ENCODE peak calls at places on chromosomes 16 and 17, in eight cellular contexts. K is colonic mucosa, H is OCI-LY7, M is fibroblast of lung, B is NB4, C is H9, G is A549, R is HCT116. T is an unnamed sample.

GRCh38 chr16:54957403-54957802 is 26.7 kb downstream of the IRX5 start:
- DNase-seq in K (peak; percentile 41), H (peak; percentile 70), M (no peak), B (peak; percentile 80), C (peak; percentile 42), G (peak; percentile 47), R (peak; percentile 39), T (no peak)

GRCh38 chr16:3038256-3038655 is 1.5 kb upstream of the BICDL2 start:
- DNase-seq in K (peak; percentile 86), H (no peak), M (no peak), B (no peak), C (peak; percentile 73), G (no peak), R (no peak), T (no peak)

GRCh38 chr17:47935961-47936360 is 5.4 kb upstream of the PNPO start:
- DNase-seq in K (no peak), H (no peak), M (peak; percentile 53), B (no peak), C (no peak), G (peak; percentile 81), R (peak; percentile 92), T (no peak)

GRCh38 chr16:78425957-78426590 is 326.6 kb downstream of the WWOX start:
- DNase-seq in K (no peak), H (no peak), M (no peak), B (no peak), C (no peak), G (no peak), R (no peak), T (no peak)

GRCh38 chr16:67396159-67396774 is 3.0 kb upstream of the TPPP3 start:
- DNase-seq in K (peak; percentile 96), H (no peak), M (peak; percentile 79), B (peak; percentile 45), C (peak; percentile 95), G (peak; percentile 84), R (peak; percentile 71), T (no peak)

GRCh38 chr16:67547423-67548264 is 14.7 kb upstream of the CTCF start:
- DNase-seq in K (peak; percentile 48), H (peak; percentile 99), M (no peak), B (no peak), C (no peak), G (no peak), R (no peak), T (no peak)

GRCh38 chr16:48434653-48435318 is 49.6 kb upstream of the SIAH1 start:
- DNase-seq in K (no peak), H (peak; percentile 53), M (peak; percentile 86), B (peak; percentile 54), C (no peak), G (peak; percentile 80), R (no peak), T (no peak)

GRCh38 chr16:79658301-79659001 is 57.9 kb upstream of the MAF start:
- DNase-seq in K (no peak), H (no peak), M (peak; percentile 91), B (peak; percentile 43), C (no peak), G (peak; percentile 46), R (no peak), T (no peak)

GRCh38 chr16:12480916-12481315 is 322.8 kb downstream of the CPPED1 start:
- DNase-seq in K (no peak), H (no peak), M (no peak), B (no peak), C (no peak), G (no peak), R (no peak), T (no peak)

GRCh38 chr16:22623351-22623781 is 112.7 kb downstream of the NPIPB5 start:
- DNase-seq in K (no peak), H (no peak), M (peak; percentile 48), B (no peak), C (no peak), G (no peak), R (no peak), T (no peak)

GRCh38 chr17:28717578-28718316 is at the start of gene RAB34:
- DNase-seq in K (peak; percentile 50), H (no peak), M (peak; percentile 92), B (no peak), C (peak; percentile 99), G (peak; percentile 90), R (no peak), T (no peak)

GRCh38 chr17:28718990-28719433 is 773 bp upstream of the RPL23A start:
- DNase-seq in K (no peak), H (no peak), M (no peak), B (no peak), C (no peak), G (no peak), R (no peak), T (no peak)

GRCh38 chr17:28718317-28718672 is 627 bp upstream of the RAB34 start:
- DNase-seq in K (no peak), H (no peak), M (no peak), B (no peak), C (no peak), G (no peak), R (no peak), T (no peak)

GRCh38 chr17:28722413-28723158 is 2.8 kb downstream of the RPL23A start:
- DNase-seq in K (no peak), H (no peak), M (no peak), B (no peak), C (no peak), G (no peak), R (no peak), T (no peak)

DNA sequence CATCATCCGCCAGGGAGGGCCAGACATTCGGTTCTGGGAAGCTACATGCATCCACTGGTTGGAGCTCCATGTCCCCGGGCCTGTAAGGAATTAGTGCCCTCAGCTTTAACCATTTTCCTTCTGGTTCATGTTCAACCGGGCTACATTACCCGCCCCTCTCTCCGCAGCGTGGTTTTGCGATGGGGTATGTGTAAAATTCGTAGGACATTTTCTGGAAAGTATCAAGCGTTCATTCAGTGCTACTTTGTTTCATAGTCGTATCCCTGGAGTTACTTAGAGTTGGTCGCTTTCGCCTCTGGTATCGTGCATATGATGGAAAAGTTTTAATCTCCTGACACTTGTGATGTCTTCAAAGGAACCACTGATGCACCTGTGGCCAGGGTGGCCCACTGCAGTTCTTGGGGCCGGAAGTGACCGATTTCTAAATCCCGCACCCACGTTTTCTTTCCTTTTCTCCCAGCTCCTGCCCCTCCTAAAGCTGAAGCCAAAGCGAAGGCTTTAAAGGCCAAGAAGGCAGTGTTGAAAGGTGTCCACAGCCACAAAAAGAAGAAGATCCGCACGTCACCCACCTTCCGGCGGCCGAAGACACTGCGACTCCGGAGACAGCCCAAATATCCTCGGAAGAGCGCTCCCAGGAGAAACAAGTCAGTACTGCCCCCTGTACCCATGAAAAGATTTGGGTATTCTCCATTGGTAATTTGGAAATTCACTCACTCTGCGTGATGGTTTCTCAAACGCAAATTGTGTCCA is 637 bp downstream of the RPL23A start:
- DNase-seq in K (no peak), H (peak; percentile 62), M (no peak), B (peak; percentile 63), C (no peak), G (no peak), R (no peak), T (no peak)
- TF ChIP-seq CTCF in K (no peak), H (peak; percentile 62), M (no peak), B (no peak), C (peak; percentile 43), G (no peak), R (no peak), T (no peak)

GRCh38 chr16:85421338-85422123 is 191.6 kb upstream of the GSE1 start:
- DNase-seq in K (no peak), H (no peak), M (no peak), B (no peak), C (no peak), G (no peak), R (no peak), T (no peak)

GRCh38 chr16:85418978-85419491 is 194.1 kb upstream of the GSE1 start:
- DNase-seq in K (no peak), H (no peak), M (no peak), B (no peak), C (no peak), G (no peak), R (no peak), T (no peak)

GRCh38 chr16:85422124-85422373 is 191.1 kb upstream of the GSE1 start:
- DNase-seq in K (no peak), H (no peak), M (no peak), B (no peak), C (no peak), G (no peak), R (no peak), T (no peak)

GRCh38 chr16:85419503-85420408 is 193.4 kb upstream of the GSE1 start:
- DNase-seq in K (no peak), H (no peak), M (no peak), B (no peak), C (no peak), G (no peak), R (no peak), T (no peak)

DNA sequence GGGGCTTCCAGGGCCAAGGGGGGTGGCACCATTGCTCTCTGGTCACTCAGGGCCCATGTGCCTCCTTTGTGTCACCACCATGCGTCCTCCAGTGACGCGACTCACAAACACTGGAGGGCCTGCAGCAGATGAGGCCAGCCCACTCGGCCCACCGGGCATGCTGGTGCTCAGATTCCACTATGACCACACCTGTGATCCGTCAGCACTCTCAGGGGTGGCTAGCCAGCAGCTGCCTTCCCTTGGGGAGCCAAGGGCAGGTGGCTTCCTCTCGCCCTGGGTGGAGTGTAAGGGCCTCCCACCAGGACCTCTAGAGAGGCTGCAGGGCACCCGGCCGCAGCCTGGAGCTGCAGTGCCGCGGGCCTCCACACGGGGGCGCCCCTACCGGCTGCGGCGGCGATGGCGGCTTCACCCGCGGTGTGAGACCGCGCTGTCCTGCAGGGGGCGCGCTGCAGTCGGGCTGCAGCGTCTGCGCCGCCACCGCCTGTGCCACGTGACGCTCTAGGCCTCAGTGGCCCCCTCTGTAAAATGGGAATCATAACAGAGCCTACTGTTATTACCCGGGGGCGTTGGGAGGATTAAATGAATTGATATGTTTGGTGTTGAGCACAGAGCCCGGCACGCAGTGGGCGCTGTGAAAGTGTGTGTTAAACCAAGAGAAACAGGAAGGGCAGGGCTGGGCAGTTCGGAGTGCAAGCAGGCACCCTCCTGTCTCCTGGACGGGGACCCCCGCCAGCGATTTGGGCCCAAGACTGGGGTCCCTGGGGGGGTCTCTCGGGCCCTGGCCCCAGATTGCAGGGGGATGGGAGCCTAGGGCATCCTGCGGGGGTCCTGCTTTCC is 192.4 kb upstream of the GSE1 start:
- DNase-seq in K (peak; percentile 65), H (peak; percentile 77), M (peak; percentile 38), B (peak; percentile 78), C (peak; percentile 78), G (peak; percentile 78), R (peak; percentile 49), T (peak; percentile 83)
- TF ChIP-seq CTCF in K (peak; percentile 100), H (peak; percentile 100), M (peak; percentile 83), B (peak; percentile 99), C (peak; percentile 100), G (peak; percentile 100), R (peak; percentile 100), T (peak; percentile 100)

DNA sequence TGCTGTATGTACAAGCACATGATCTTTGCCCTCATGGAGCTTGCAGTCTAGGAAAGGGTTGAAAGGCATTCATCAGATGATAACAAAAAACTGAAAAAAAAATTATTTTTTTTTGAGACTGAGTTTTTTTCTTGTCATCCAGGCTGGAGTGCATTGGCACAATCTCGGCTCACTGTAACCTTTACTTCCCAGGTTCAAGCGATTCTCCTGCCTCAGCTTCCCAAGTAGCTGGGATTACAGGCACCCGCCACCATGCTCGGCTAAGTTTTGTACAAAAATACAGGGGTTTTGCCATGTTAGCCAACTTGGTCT is 38.7 kb upstream of the BCAS3 start:
- DNase-seq in K (no peak), H (no peak), M (no peak), B (no peak), C (no peak), G (no peak), R (no peak), T (no peak)
- TF ChIP-seq CTCF in K (no peak), H (peak; percentile 12), M (no peak), B (no peak), C (no peak), G (no peak), R (no peak), T (peak; percentile 34)

GRCh38 chr17:3469529-3469928 is 2.1 kb downstream of the SPATA22 start:
- DNase-seq in K (no peak), H (no peak), M (no peak), B (no peak), C (no peak), G (no peak), R (no peak), T (no peak)
- TF ChIP-seq CTCF in K (no peak), H (no peak), M (no peak), B (no peak), C (no peak), G (no peak), R (no peak), T (no peak)

T was measured in natural killer cell.